ENCODE peak calls at places on chromosomes 2 and 18, in four cellular contexts. One of them, this sample, is unnamed. For H3K4me1 and H3K27me3, the result is how much of the 10 kb centered on the place peaks cover.

GRCh38 chr18:53795061-53795460 is 429.4 kb downstream of the MBD2 start:
- DNase-seq in SJSA1: no peak
- DNase-seq in keratinocyte: no peak
- DNase-seq in fibroblast of lung: peak
- DNase-seq in this sample: no peak

GRCh38 chr18:23137788-23138216 is 2.5 kb downstream of the CABLES1 start:
- DNase-seq in SJSA1: no peak
- DNase-seq in keratinocyte: no peak
- DNase-seq in fibroblast of lung: no peak
- DNase-seq in this sample: no peak

GRCh38 chr2:134261398-134262131 is 7.7 kb downstream of the MGAT5 start:
- DNase-seq in SJSA1: no peak
- DNase-seq in keratinocyte: no peak
- DNase-seq in fibroblast of lung: no peak
- DNase-seq in this sample: no peak

GRCh38 chr2:159895258-159896209 is 97.5 kb upstream of the CD302 start:
- DNase-seq in SJSA1: no peak
- DNase-seq in keratinocyte: no peak
- DNase-seq in fibroblast of lung: peak
- DNase-seq in this sample: peak

GRCh38 chr2:230130668-230131364 is 62.1 kb upstream of the SLC16A14 start:
- DNase-seq in SJSA1: no peak
- DNase-seq in keratinocyte: no peak
- DNase-seq in fibroblast of lung: peak
- DNase-seq in this sample: no peak

GRCh38 chr2:54572262-54572635 is 116.1 kb downstream of the SPTBN1 start:
- DNase-seq in SJSA1: no peak
- DNase-seq in keratinocyte: no peak
- DNase-seq in fibroblast of lung: peak
- DNase-seq in this sample: peak

GRCh38 chr2:230902180-230902899 is 22.7 kb downstream of the GPR55 start:
- DNase-seq in SJSA1: peak
- DNase-seq in keratinocyte: no peak
- DNase-seq in fibroblast of lung: peak
- DNase-seq in this sample: peak

GRCh38 chr2:210626849-210627248 is 70.5 kb downstream of the CPS1 start:
- DNase-seq in SJSA1: no peak
- DNase-seq in keratinocyte: no peak
- DNase-seq in fibroblast of lung: no peak
- DNase-seq in this sample: no peak

GRCh38 chr18:57444301-57444759 is 9.2 kb downstream of the ONECUT2 start:
- DNase-seq in SJSA1: no peak
- DNase-seq in keratinocyte: no peak
- DNase-seq in fibroblast of lung: no peak
- DNase-seq in this sample: no peak

GRCh38 chr2:64426191-64426952 is 27.6 kb upstream of the LGALSL start:
- DNase-seq in SJSA1: no peak
- DNase-seq in keratinocyte: no peak
- DNase-seq in fibroblast of lung: peak
- DNase-seq in this sample: no peak

GRCh38 chr2:147181351-147182029 is 663.3 kb upstream of the ACVR2A start:
- DNase-seq in SJSA1: no peak
- DNase-seq in keratinocyte: no peak
- DNase-seq in fibroblast of lung: no peak
- DNase-seq in this sample: no peak

GRCh38 chr2:152505495-152505906 is 170.5 kb downstream of the FMNL2 start:
- DNase-seq in SJSA1: no peak
- DNase-seq in keratinocyte: no peak
- DNase-seq in fibroblast of lung: peak
- DNase-seq in this sample: no peak

GRCh38 chr18:9091066-9091476 is 11.4 kb upstream of the NDUFV2 start:
- DNase-seq in SJSA1: no peak
- DNase-seq in keratinocyte: no peak
- DNase-seq in fibroblast of lung: no peak
- DNase-seq in this sample: peak

GRCh38 chr2:10883880-10884529 is 27.7 kb upstream of the KCNF1 start:
- DNase-seq in SJSA1: no peak
- DNase-seq in keratinocyte: no peak
- DNase-seq in fibroblast of lung: no peak
- DNase-seq in this sample: no peak

GRCh38 chr2:39665811-39666488 is at the start of gene TMEM178A:
- DNase-seq in SJSA1: no peak
- DNase-seq in keratinocyte: no peak
- DNase-seq in fibroblast of lung: no peak
- DNase-seq in this sample: no peak

GRCh38 chr2:238930216-238930615 is 82.3 kb downstream of the TWIST2 start:
- DNase-seq in SJSA1: peak
- DNase-seq in keratinocyte: no peak
- DNase-seq in fibroblast of lung: no peak
- DNase-seq in this sample: no peak

GRCh38 chr2:241763551-241764271 is 12.9 kb upstream of the GAL3ST2 start:
- DNase-seq in SJSA1: no peak
- DNase-seq in keratinocyte: no peak
- DNase-seq in fibroblast of lung: no peak
- DNase-seq in this sample: no peak

GRCh38 chr2:200479617-200480292 is 30.1 kb downstream of the KCTD18 start:
- DNase-seq in SJSA1: no peak
- DNase-seq in keratinocyte: no peak
- DNase-seq in fibroblast of lung: peak
- DNase-seq in this sample: no peak

GRCh38 chr2:146363731-146364130 is 1481.1 kb upstream of the ACVR2A start:
- DNase-seq in SJSA1: no peak
- DNase-seq in keratinocyte: no peak
- DNase-seq in fibroblast of lung: no peak
- DNase-seq in this sample: no peak

GRCh38 chr2:213152065-213152794 is 818 bp upstream of the IKZF2 start:
- DNase-seq in SJSA1: peak
- DNase-seq in keratinocyte: no peak
- DNase-seq in fibroblast of lung: peak
- DNase-seq in this sample: no peak

GRCh38 chr2:163997466-163997865 is 261.7 kb upstream of the FIGN start:
- DNase-seq in SJSA1: no peak
- DNase-seq in keratinocyte: no peak
- DNase-seq in fibroblast of lung: no peak
- DNase-seq in this sample: no peak

GRCh38 chr18:59311631-59312030 is 6.8 kb downstream of the CPLX4 start:
- DNase-seq in SJSA1: no peak
- DNase-seq in keratinocyte: no peak
- DNase-seq in fibroblast of lung: no peak
- DNase-seq in this sample: no peak

GRCh38 chr18:58785171-58785805 is 79.4 kb upstream of the ZNF532 start:
- DNase-seq in SJSA1: peak
- DNase-seq in keratinocyte: peak
- DNase-seq in fibroblast of lung: peak
- DNase-seq in this sample: no peak

GRCh38 chr2:222404126-222404891 is 20.0 kb upstream of the SGPP2 start:
- DNase-seq in SJSA1: no peak
- DNase-seq in keratinocyte: no peak
- DNase-seq in fibroblast of lung: no peak
- DNase-seq in this sample: no peak

GRCh38 chr2:48287971-48288370 is 242.0 kb upstream of the STON1 start:
- DNase-seq in SJSA1: no peak
- DNase-seq in keratinocyte: no peak
- DNase-seq in fibroblast of lung: no peak
- DNase-seq in this sample: no peak

DNA sequence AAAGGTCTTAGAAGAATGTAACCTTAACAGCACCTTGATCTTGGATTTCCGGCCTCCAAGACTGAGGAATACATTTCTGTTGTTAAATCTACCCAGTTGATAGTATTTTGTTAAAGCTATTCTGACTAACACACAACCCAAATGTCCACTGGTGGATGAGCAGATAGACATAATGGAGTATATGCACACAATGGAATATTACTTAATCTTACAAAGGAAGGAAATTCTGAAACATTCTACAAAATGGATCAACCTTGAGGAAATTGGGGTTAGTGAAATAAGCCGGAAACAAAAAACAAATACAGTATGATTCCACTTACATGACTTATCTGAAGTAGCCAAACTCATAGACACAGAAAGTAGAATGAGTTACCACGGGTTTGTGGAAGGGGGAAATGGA is 168.7 kb downstream of the ZNF804A start:
- DNase-seq in SJSA1: no peak
- DNase-seq in keratinocyte: no peak
- DNase-seq in fibroblast of lung: no peak
- DNase-seq in this sample: no peak
- H3K27ac ChIP-seq in SJSA1: no peak
- H3K27ac ChIP-seq in keratinocyte: no peak
- H3K27ac ChIP-seq in fibroblast of lung: no peak
- H3K27ac ChIP-seq in this sample: no peak

DNA sequence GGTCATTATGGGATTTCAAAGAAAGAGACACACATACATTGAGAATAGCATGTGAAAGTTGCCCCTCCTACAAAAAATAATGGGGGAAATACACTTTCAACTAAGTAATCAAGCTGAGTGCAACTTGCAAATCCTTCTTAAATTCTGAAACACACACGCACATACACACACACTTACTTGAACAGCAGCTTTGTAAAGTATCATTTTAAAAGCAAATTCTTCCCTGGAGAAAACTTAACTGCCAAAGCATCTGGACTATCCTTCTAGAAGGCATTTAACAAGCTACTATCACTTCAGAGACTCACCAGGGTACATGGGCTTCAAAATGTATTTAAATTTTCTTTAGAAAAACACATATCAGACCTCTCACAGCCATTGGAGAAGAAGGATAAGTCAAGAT is 15.3 kb downstream of the GAREM1 start:
- DNase-seq in SJSA1: no peak
- DNase-seq in keratinocyte: no peak
- DNase-seq in fibroblast of lung: peak
- DNase-seq in this sample: no peak
- H3K4me1 ChIP-seq in SJSA1: under half
- H3K4me1 ChIP-seq in keratinocyte: under half
- H3K4me1 ChIP-seq in fibroblast of lung: under half
- H3K4me1 ChIP-seq in this sample: under half

GRCh38 chr2:168346725-168347477 is 99.5 kb upstream of the STK39 start:
- DNase-seq in SJSA1: peak
- DNase-seq in keratinocyte: no peak
- DNase-seq in fibroblast of lung: peak
- DNase-seq in this sample: peak
- H3K27me3 ChIP-seq in SJSA1: under half
- H3K27me3 ChIP-seq in keratinocyte: under half
- H3K27me3 ChIP-seq in fibroblast of lung: under half
- H3K27me3 ChIP-seq in this sample: under half

GRCh38 chr2:233334915-233335314 is 19.4 kb upstream of the DGKD start:
- DNase-seq in SJSA1: no peak
- DNase-seq in keratinocyte: no peak
- DNase-seq in fibroblast of lung: no peak
- DNase-seq in this sample: no peak
- H3K27ac ChIP-seq in SJSA1: no peak
- H3K27ac ChIP-seq in keratinocyte: no peak
- H3K27ac ChIP-seq in fibroblast of lung: no peak
- H3K27ac ChIP-seq in this sample: no peak

GRCh38 chr2:2621855-2622254 is 290.8 kb upstream of the MYT1L start:
- DNase-seq in SJSA1: no peak
- DNase-seq in keratinocyte: no peak
- DNase-seq in fibroblast of lung: no peak
- DNase-seq in this sample: no peak

GRCh38 chr2:2620604-2621003 is 289.5 kb upstream of the MYT1L start:
- DNase-seq in SJSA1: no peak
- DNase-seq in keratinocyte: no peak
- DNase-seq in fibroblast of lung: no peak
- DNase-seq in this sample: no peak

GRCh38 chr2:2619995-2620394 is 288.9 kb upstream of the MYT1L start:
- DNase-seq in SJSA1: no peak
- DNase-seq in keratinocyte: no peak
- DNase-seq in fibroblast of lung: no peak
- DNase-seq in this sample: no peak

GRCh38 chr2:2623939-2624338 is 292.9 kb upstream of the MYT1L start:
- DNase-seq in SJSA1: no peak
- DNase-seq in keratinocyte: no peak
- DNase-seq in fibroblast of lung: no peak
- DNase-seq in this sample: no peak
- H3K4me1 ChIP-seq in SJSA1: under half
- H3K4me1 ChIP-seq in keratinocyte: under half
- H3K4me1 ChIP-seq in fibroblast of lung: under half
- H3K4me1 ChIP-seq in this sample: under half

GRCh38 chr2:61769093-61769675 is 84.7 kb downstream of the FAM161A start:
- DNase-seq in SJSA1: no peak
- DNase-seq in keratinocyte: no peak
- DNase-seq in fibroblast of lung: no peak
- DNase-seq in this sample: no peak

GRCh38 chr2:61770746-61771145 is 83.1 kb downstream of the FAM161A start:
- DNase-seq in SJSA1: no peak
- DNase-seq in keratinocyte: no peak
- DNase-seq in fibroblast of lung: peak
- DNase-seq in this sample: no peak

GRCh38 chr2:61775956-61776570 is 77.8 kb downstream of the FAM161A start:
- DNase-seq in SJSA1: no peak
- DNase-seq in keratinocyte: no peak
- DNase-seq in fibroblast of lung: no peak
- DNase-seq in this sample: no peak

GRCh38 chr2:61770298-61770697 is 83.6 kb downstream of the FAM161A start:
- DNase-seq in SJSA1: no peak
- DNase-seq in keratinocyte: no peak
- DNase-seq in fibroblast of lung: no peak
- DNase-seq in this sample: no peak

DNA sequence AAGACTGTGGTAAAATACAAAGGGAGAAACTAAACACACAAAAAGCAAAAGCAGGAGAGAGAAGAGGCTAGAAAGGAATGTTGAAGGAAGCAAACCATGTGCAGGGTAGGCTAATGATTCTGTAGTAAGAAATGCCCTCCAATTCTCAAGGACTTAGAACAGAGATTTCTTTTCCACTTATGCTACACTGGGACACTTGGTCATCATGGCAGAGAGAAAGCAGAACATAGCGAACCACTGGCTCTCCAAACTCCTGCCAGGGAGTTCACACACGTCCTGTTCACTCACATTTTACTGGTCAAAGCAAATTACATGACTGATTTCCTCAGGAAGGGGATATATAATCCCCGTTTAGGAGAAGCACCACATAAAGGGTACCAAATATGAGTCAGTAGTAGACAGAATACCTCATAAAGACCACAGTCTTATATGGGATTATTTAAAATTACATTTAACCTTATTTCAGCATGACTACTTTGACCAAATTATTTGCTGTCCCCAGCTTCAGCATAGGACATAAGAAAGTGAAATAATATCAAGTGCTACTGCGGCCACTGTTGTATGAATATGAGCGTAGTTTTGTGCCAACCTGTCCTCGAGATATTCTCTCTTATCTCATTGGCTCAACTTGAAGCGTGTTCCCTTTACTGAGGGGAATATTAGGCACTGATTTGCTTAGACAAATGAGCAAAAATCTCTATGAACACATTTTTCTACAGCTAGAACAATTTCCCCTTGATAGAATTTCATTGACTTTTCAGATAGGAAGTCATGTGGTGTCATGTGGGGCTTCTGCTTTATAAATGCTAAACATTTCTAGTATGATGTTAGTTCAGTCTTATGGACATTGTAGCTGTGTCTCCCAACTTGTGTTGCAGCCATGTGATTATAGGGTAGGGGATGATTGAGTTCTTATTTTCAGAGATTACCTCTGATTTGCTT is 81.7 kb downstream of the FAM161A start:
- DNase-seq in SJSA1: no peak
- DNase-seq in keratinocyte: no peak
- DNase-seq in fibroblast of lung: no peak
- DNase-seq in this sample: no peak
- H3K27me3 ChIP-seq in SJSA1: under half
- H3K27me3 ChIP-seq in keratinocyte: under half
- H3K27me3 ChIP-seq in fibroblast of lung: under half
- H3K27me3 ChIP-seq in this sample: under half

This sample was measured in CD4-positive, CD25-positive, alpha-beta regulatory T cell.